ENCODE peak calls at places on chromosomes 12 and 14, in eight cellular contexts. K is left kidney; A is HuH-7.5; D is GM18507; N is NCI-H187; Q is lower lobe of right lung; V is stimulated activated CD8-positive, alpha-beta memory T cell treated with anti-CD3 and anti-CD28 coated beads, Interleukin-4, amount 100 ng/mL, for 24 hours; E is kidney epithelial cell. I is an unnamed sample.

GRCh38 chr14:49770212-49770817 is 2.4 kb downstream of the KLHDC2 start:
- DNase-seq in K (peak; percentile 71), A (peak; percentile 29), D (no peak), N (no peak), Q (no peak), V (no peak), E (peak; percentile 37), I (no peak)

GRCh38 chr14:37246427-37246829 is 48.7 kb downstream of the MIPOL1 start:
- DNase-seq in K (peak; percentile 62), A (peak; percentile 9), D (no peak), N (peak; percentile 39), Q (no peak), V (no peak), E (no peak), I (no peak)

GRCh38 chr12:75690556-75690955 is 179.1 kb upstream of the KRR1 start:
- DNase-seq in K (no peak), A (no peak), D (no peak), N (no peak), Q (no peak), V (no peak), E (no peak), I (no peak)

GRCh38 chr12:81206425-81206824 is 128.5 kb downstream of the ACSS3 start:
- DNase-seq in K (peak; percentile 69), A (no peak), D (no peak), N (no peak), Q (no peak), V (no peak), E (no peak), I (no peak)

GRCh38 chr12:20404576-20405346 is 36.4 kb downstream of the PDE3A start:
- DNase-seq in K (no peak), A (no peak), D (no peak), N (no peak), Q (peak; percentile 46), V (no peak), E (no peak), I (no peak)

GRCh38 chr14:96246535-96246839 is 9.5 kb upstream of the BDKRB1 start:
- DNase-seq in K (peak; percentile 34), A (no peak), D (no peak), N (no peak), Q (no peak), V (no peak), E (peak; percentile 81), I (no peak)

GRCh38 chr12:11545438-11546330 is 103.8 kb upstream of the ETV6 start:
- DNase-seq in K (peak; percentile 15), A (no peak), D (peak; percentile 42), N (no peak), Q (no peak), V (peak; percentile 10), E (no peak), I (no peak)

GRCh38 chr14:67221248-67221981 is 19.8 kb upstream of the PALS1 start:
- DNase-seq in K (peak; percentile 3), A (no peak), D (no peak), N (no peak), Q (no peak), V (no peak), E (no peak), I (no peak)

GRCh38 chr14:106211489-106211888 is 685.1 kb downstream of the TMEM121 start:
- DNase-seq in K (no peak), A (no peak), D (no peak), N (no peak), Q (no peak), V (no peak), E (no peak), I (no peak)

GRCh38 chr14:88164906-88165534 is 158.0 kb downstream of the KCNK10 start:
- DNase-seq in K (no peak), A (no peak), D (no peak), N (no peak), Q (no peak), V (no peak), E (no peak), I (no peak)

GRCh38 chr12:44835641-44836379 is 40.3 kb downstream of the NELL2 start:
- DNase-seq in K (no peak), A (no peak), D (no peak), N (no peak), Q (no peak), V (no peak), E (peak; percentile 9), I (no peak)

GRCh38 chr12:6465467-6466183 is 4.9 kb downstream of the VAMP1 start:
- DNase-seq in K (peak; percentile 86), A (peak; percentile 78), D (no peak), N (peak; percentile 19), Q (no peak), V (no peak), E (no peak), I (no peak)

GRCh38 chr12:52238206-52238840 is 5.3 kb downstream of the KRT7 start:
- DNase-seq in K (no peak), A (no peak), D (no peak), N (no peak), Q (no peak), V (no peak), E (no peak), I (peak; percentile 46)

GRCh38 chr12:62190921-62191746 is 69.1 kb upstream of the USP15 start:
- DNase-seq in K (peak; percentile 51), A (no peak), D (no peak), N (no peak), Q (peak; percentile 48), V (no peak), E (no peak), I (no peak)

GRCh38 chr12:68180792-68181744 is 21.5 kb upstream of the IFNG start:
- DNase-seq in K (peak; percentile 6), A (no peak), D (no peak), N (no peak), Q (no peak), V (no peak), E (no peak), I (no peak)

GRCh38 chr12:51480978-51481377 is 56.3 kb downstream of the SLC4A8 start:
- DNase-seq in K (no peak), A (no peak), D (no peak), N (no peak), Q (no peak), V (no peak), E (no peak), I (no peak)

GRCh38 chr14:71165121-71165574 is 257.9 kb downstream of the PCNX1 start:
- DNase-seq in K (no peak), A (no peak), D (no peak), N (no peak), Q (no peak), V (no peak), E (no peak), I (no peak)

GRCh38 chr14:93945070-93945399 is 17.9 kb downstream of the FAM181A start:
- DNase-seq in K (no peak), A (no peak), D (no peak), N (no peak), Q (no peak), V (no peak), E (no peak), I (no peak)

GRCh38 chr12:53192531-53193021 is 11.9 kb upstream of the CSAD start:
- DNase-seq in K (no peak), A (no peak), D (no peak), N (no peak), Q (no peak), V (no peak), E (no peak), I (peak; percentile 77)

GRCh38 chr14:60092516-60092915 is 793 bp downstream of the PCNX4 start:
- DNase-seq in K (peak; percentile 65), A (peak; percentile 10), D (no peak), N (no peak), Q (no peak), V (no peak), E (no peak), I (no peak)

GRCh38 chr14:61381589-61381988 is 60.2 kb downstream of the PRKCH start:
- DNase-seq in K (no peak), A (no peak), D (no peak), N (no peak), Q (peak; percentile 47), V (no peak), E (no peak), I (no peak)

GRCh38 chr12:7068240-7068993 is 7.9 kb downstream of the C1S start:
- DNase-seq in K (no peak), A (no peak), D (no peak), N (no peak), Q (no peak), V (no peak), E (no peak), I (no peak)

GRCh38 chr12:14928946-14929345 is 9.4 kb downstream of the ERP27 start:
- DNase-seq in K (peak; percentile 92), A (no peak), D (no peak), N (no peak), Q (no peak), V (no peak), E (no peak), I (no peak)

GRCh38 chr12:118645219-118645618 is 268.9 kb downstream of the SUDS3 start:
- DNase-seq in K (peak; percentile 76), A (no peak), D (no peak), N (no peak), Q (no peak), V (no peak), E (no peak), I (no peak)

GRCh38 chr14:21350539-21350938 is 33.3 kb downstream of the SUPT16H start:
- DNase-seq in K (no peak), A (no peak), D (no peak), N (no peak), Q (no peak), V (no peak), E (no peak), I (no peak)

GRCh38 chr12:133233993-133234564 is 1.6 kb downstream of the ANHX start:
- DNase-seq in K (no peak), A (no peak), D (no peak), N (no peak), Q (no peak), V (no peak), E (no peak), I (no peak)

GRCh38 chr14:31954991-31955390 is 122.1 kb upstream of the ARHGAP5 start:
- DNase-seq in K (no peak), A (no peak), D (no peak), N (no peak), Q (no peak), V (no peak), E (no peak), I (no peak)

GRCh38 chr14:75259510-75259855 is 19.1 kb upstream of the FOS start:
- DNase-seq in K (peak; percentile 85), A (peak; percentile 29), D (no peak), N (no peak), Q (no peak), V (no peak), E (no peak), I (no peak)